ENCODE peak calls at places on chromosome 17, in eight cellular contexts. L, F, O, M, C, U, J and N are unnamed samples.

GRCh38 chr17:74521701-74522201 is 9.5 kb downstream of the CD300LB start:
- DNase-seq in L (peak; percentile 9), F (peak; percentile 93), O (no peak), M (no peak), C (no peak), U (no peak), J (peak; percentile 68), N (no peak)

GRCh38 chr17:31629696-31630470 is 229.2 kb downstream of the COPRS start:
- DNase-seq in L (no peak), F (no peak), O (no peak), M (no peak), C (no peak), U (no peak), J (no peak), N (no peak)

GRCh38 chr17:68182940-68183551 is 64.8 kb upstream of the AMZ2 start:
- DNase-seq in L (peak; percentile 67), F (no peak), O (no peak), M (no peak), C (no peak), U (peak; percentile 59), J (peak; percentile 60), N (no peak)

GRCh38 chr17:63189082-63189481 is 223.0 kb downstream of the TANC2 start:
- DNase-seq in L (no peak), F (no peak), O (no peak), M (no peak), C (no peak), U (peak; percentile 73), J (no peak), N (no peak)

GRCh38 chr17:2085648-2085949 is 30.7 kb downstream of the HIC1 start:
- DNase-seq in L (no peak), F (no peak), O (no peak), M (no peak), C (no peak), U (no peak), J (no peak), N (no peak)

GRCh38 chr17:38671939-38672720 is 2.6 kb downstream of the EPOP start:
- DNase-seq in L (no peak), F (no peak), O (no peak), M (no peak), C (no peak), U (peak; percentile 25), J (no peak), N (no peak)

GRCh38 chr17:16027708-16028584 is 28.3 kb downstream of the TTC19 start:
- DNase-seq in L (peak; percentile 74), F (no peak), O (peak; percentile 78), M (no peak), C (no peak), U (peak; percentile 96), J (peak; percentile 50), N (peak; percentile 43)

GRCh38 chr17:34203018-34203646 is 52.0 kb upstream of the CCL2 start:
- DNase-seq in L (no peak), F (no peak), O (no peak), M (no peak), C (no peak), U (no peak), J (no peak), N (no peak)

GRCh38 chr17:40322417-40323315 is 13.7 kb downstream of the RARA start:
- DNase-seq in L (peak; percentile 84), F (peak; percentile 99), O (no peak), M (no peak), C (no peak), U (peak; percentile 57), J (peak; percentile 89), N (peak; percentile 79)

GRCh38 chr17:1391577-1391976 is 8.4 kb downstream of the YWHAE start:
- DNase-seq in L (no peak), F (no peak), O (no peak), M (no peak), C (no peak), U (no peak), J (no peak), N (no peak)

GRCh38 chr17:63279498-63280230 is 166.4 kb downstream of the CYB561 start:
- DNase-seq in L (no peak), F (no peak), O (no peak), M (no peak), C (no peak), U (peak; percentile 79), J (no peak), N (no peak)